ENCODE peak calls at places on chromosomes 5 and 9, in five cellular contexts. One of them, this sample, is unnamed.

GRCh38 chr9:86795861-86796497 is 151.3 kb downstream of the GAS1 start:
- DNase-seq in stimulated activated CD8-positive, alpha-beta memory T cell treated with anti-CD3 and anti-CD28 coated beads, Interleukin-7, amount 100 ng/mL, for 4 hours: no peak
- DNase-seq in NCI-H1092 treated with DMSO at 0.1 percent for 48 hours: no peak
- DNase-seq in activated CD8-positive, alpha-beta memory T cell treated with anti-CD3 and anti-CD28 coated beads, Interleukin-2, amount 50 U/mL, for 4 hours: no peak
- DNase-seq in NCI-H774: no peak
- DNase-seq in this sample: no peak

GRCh38 chr5:34497031-34497808 is 158.9 kb upstream of the RAI14 start:
- DNase-seq in NCI-H774: no peak
- DNase-seq in NCI-H1092 treated with DMSO at 0.1 percent for 48 hours: peak
- DNase-seq in stimulated activated CD8-positive, alpha-beta memory T cell treated with anti-CD3 and anti-CD28 coated beads, Interleukin-7, amount 100 ng/mL, for 4 hours: no peak
- DNase-seq in activated CD8-positive, alpha-beta memory T cell treated with anti-CD3 and anti-CD28 coated beads, Interleukin-2, amount 50 U/mL, for 4 hours: no peak
- DNase-seq in this sample: no peak

GRCh38 chr5:157494178-157494830 is 34.3 kb downstream of the NIPAL4 start:
- DNase-seq in NCI-H1092 treated with DMSO at 0.1 percent for 48 hours: no peak
- DNase-seq in stimulated activated CD8-positive, alpha-beta memory T cell treated with anti-CD3 and anti-CD28 coated beads, Interleukin-7, amount 100 ng/mL, for 4 hours: no peak
- DNase-seq in activated CD8-positive, alpha-beta memory T cell treated with anti-CD3 and anti-CD28 coated beads, Interleukin-2, amount 50 U/mL, for 4 hours: no peak
- DNase-seq in NCI-H774: no peak
- DNase-seq in this sample: no peak

GRCh38 chr5:72178910-72179815 is 71.9 kb downstream of the MAP1B start:
- DNase-seq in activated CD8-positive, alpha-beta memory T cell treated with anti-CD3 and anti-CD28 coated beads, Interleukin-2, amount 50 U/mL, for 4 hours: no peak
- DNase-seq in NCI-H1092 treated with DMSO at 0.1 percent for 48 hours: no peak
- DNase-seq in NCI-H774: no peak
- DNase-seq in stimulated activated CD8-positive, alpha-beta memory T cell treated with anti-CD3 and anti-CD28 coated beads, Interleukin-7, amount 100 ng/mL, for 4 hours: no peak
- DNase-seq in this sample: no peak

GRCh38 chr5:33311893-33312292 is 128.9 kb upstream of the TARS1 start:
- DNase-seq in activated CD8-positive, alpha-beta memory T cell treated with anti-CD3 and anti-CD28 coated beads, Interleukin-2, amount 50 U/mL, for 4 hours: no peak
- DNase-seq in NCI-H1092 treated with DMSO at 0.1 percent for 48 hours: no peak
- DNase-seq in NCI-H774: no peak
- DNase-seq in stimulated activated CD8-positive, alpha-beta memory T cell treated with anti-CD3 and anti-CD28 coated beads, Interleukin-7, amount 100 ng/mL, for 4 hours: no peak
- DNase-seq in this sample: no peak

GRCh38 chr9:114282926-114283325 is 40.0 kb upstream of the ORM1 start:
- DNase-seq in NCI-H1092 treated with DMSO at 0.1 percent for 48 hours: no peak
- DNase-seq in activated CD8-positive, alpha-beta memory T cell treated with anti-CD3 and anti-CD28 coated beads, Interleukin-2, amount 50 U/mL, for 4 hours: no peak
- DNase-seq in NCI-H774: no peak
- DNase-seq in stimulated activated CD8-positive, alpha-beta memory T cell treated with anti-CD3 and anti-CD28 coated beads, Interleukin-7, amount 100 ng/mL, for 4 hours: no peak
- DNase-seq in this sample: no peak

GRCh38 chr9:35108461-35108860 is 5.5 kb upstream of the STOML2 start:
- DNase-seq in NCI-H1092 treated with DMSO at 0.1 percent for 48 hours: no peak
- DNase-seq in activated CD8-positive, alpha-beta memory T cell treated with anti-CD3 and anti-CD28 coated beads, Interleukin-2, amount 50 U/mL, for 4 hours: no peak
- DNase-seq in NCI-H774: no peak
- DNase-seq in stimulated activated CD8-positive, alpha-beta memory T cell treated with anti-CD3 and anti-CD28 coated beads, Interleukin-7, amount 100 ng/mL, for 4 hours: no peak
- DNase-seq in this sample: no peak

GRCh38 chr5:64384761-64385160 is 121.1 kb upstream of the RGS7BP start:
- DNase-seq in stimulated activated CD8-positive, alpha-beta memory T cell treated with anti-CD3 and anti-CD28 coated beads, Interleukin-7, amount 100 ng/mL, for 4 hours: no peak
- DNase-seq in activated CD8-positive, alpha-beta memory T cell treated with anti-CD3 and anti-CD28 coated beads, Interleukin-2, amount 50 U/mL, for 4 hours: no peak
- DNase-seq in NCI-H774: no peak
- DNase-seq in NCI-H1092 treated with DMSO at 0.1 percent for 48 hours: no peak
- DNase-seq in this sample: no peak

GRCh38 chr9:22010881-22011625 is 1.9 kb upstream of the CDKN2B start:
- DNase-seq in stimulated activated CD8-positive, alpha-beta memory T cell treated with anti-CD3 and anti-CD28 coated beads, Interleukin-7, amount 100 ng/mL, for 4 hours: no peak
- DNase-seq in NCI-H1092 treated with DMSO at 0.1 percent for 48 hours: no peak
- DNase-seq in activated CD8-positive, alpha-beta memory T cell treated with anti-CD3 and anti-CD28 coated beads, Interleukin-2, amount 50 U/mL, for 4 hours: no peak
- DNase-seq in NCI-H774: no peak
- DNase-seq in this sample: no peak